ENCODE peak calls at places on chromosome 4, in four cellular contexts. N is heart right ventricle, V is hepatocyte, E is lung. Z is an unnamed sample. For H3K27me3, the result is how much of the 10 kb centered on the place peaks cover.

GRCh38 chr4:6357476-6357875 is 87.8 kb downstream of the WFS1 start:
- DNase-seq in N (no peak), V (no peak), E (no peak), Z (no peak)

GRCh38 chr4:158858410-158859189 is 89.8 kb downstream of the FNIP2 start:
- DNase-seq in N (no peak), V (no peak), E (no peak), Z (no peak)

GRCh38 chr4:33160126-33160525 is 2440.0 kb downstream of the PCDH7 start:
- DNase-seq in N (no peak), V (peak), E (no peak), Z (no peak)

GRCh38 chr4:153207561-153207960 is 3.3 kb downstream of the TRIM2 start:
- DNase-seq in N (peak), V (peak), E (no peak), Z (no peak)

GRCh38 chr4:145207934-145208333 is 27.5 kb upstream of the OTUD4 start:
- DNase-seq in N (no peak), V (no peak), E (no peak), Z (no peak)

GRCh38 chr4:176981551-176981950 is 188.8 kb upstream of the VEGFC start:
- DNase-seq in N (no peak), V (no peak), E (no peak), Z (no peak)

GRCh38 chr4:185838514-185839203 is 26.7 kb upstream of the SORBS2 start:
- DNase-seq in N (no peak), V (no peak), E (no peak), Z (no peak)

GRCh38 chr4:74092957-74093356 is 6.0 kb downstream of the CXCL2 start:
- DNase-seq in N (no peak), V (no peak), E (no peak), Z (no peak)

GRCh38 chr4:7161721-7162214 is 30.6 kb upstream of the SORCS2 start:
- DNase-seq in N (no peak), V (no peak), E (no peak), Z (no peak)

GRCh38 chr4:4420421-4420820 is 33.5 kb downstream of the NSG1 start:
- DNase-seq in N (no peak), V (no peak), E (no peak), Z (no peak)
- H3K27me3 ChIP-seq in N (under half), V (under half), E (under half), Z (under half)

DNA sequence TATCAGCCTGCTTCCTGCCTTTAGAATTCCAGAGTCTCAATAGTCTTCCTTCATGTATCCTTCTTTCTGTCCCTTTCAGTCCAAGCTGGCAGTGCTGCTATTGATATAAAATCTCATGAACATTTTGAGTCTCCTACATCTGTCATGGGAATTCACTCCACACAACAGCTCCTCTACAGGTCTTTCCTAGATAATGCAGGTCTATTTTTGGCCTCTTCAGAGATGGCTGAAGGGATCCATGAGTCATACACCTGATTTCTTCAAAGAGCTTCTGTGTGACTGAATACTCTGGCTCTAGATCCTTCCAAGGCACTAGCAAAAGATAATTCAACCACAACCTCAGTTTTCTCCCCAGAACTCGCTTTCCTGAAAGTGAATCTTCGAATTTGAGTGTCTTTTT is 115.4 kb downstream of the STPG2 start:
- DNase-seq in N (no peak), V (peak), E (no peak), Z (no peak)
- TF ChIP-seq CTCF in N (no peak), V (no peak), E (no peak), Z (no peak)

GRCh38 chr4:4851081-4851480 is 8.4 kb upstream of the MSX1 start:
- DNase-seq in N (no peak), V (no peak), E (no peak), Z (no peak)
- H3K27me3 ChIP-seq in N (half or more), V (under half), E (under half), Z (half or more)

DNA sequence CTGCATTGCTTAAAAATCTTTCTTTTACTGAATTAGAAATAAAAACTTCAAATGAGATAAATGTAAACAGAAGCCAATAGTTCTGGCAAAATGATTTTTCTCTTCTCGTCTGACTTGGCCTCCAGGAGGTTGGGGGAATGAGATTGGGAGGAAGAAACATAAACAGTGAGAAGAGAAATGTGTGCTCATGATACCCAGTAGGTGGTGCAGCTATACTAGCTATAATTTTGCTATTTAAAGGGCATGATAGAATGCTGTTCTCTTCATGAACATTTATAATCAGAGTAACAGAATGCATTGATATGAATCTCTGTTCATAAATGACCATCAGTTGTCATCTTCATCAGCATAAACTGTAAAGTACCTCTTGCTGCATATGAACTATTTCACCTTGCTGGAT is 85.5 kb downstream of the TACR3 start:
- DNase-seq in N (no peak), V (no peak), E (no peak), Z (no peak)
- TF ChIP-seq CTCF in N (no peak), V (peak), E (no peak), Z (no peak)

GRCh38 chr4:165874799-165875371 is 1.8 kb downstream of the TLL1 start:
- DNase-seq in N (peak), V (peak), E (no peak), Z (no peak)

GRCh38 chr4:165873298-165874071 is 448 bp downstream of the TLL1 start:
- DNase-seq in N (peak), V (peak), E (no peak), Z (no peak)

GRCh38 chr4:165874072-165874798 is 1.2 kb downstream of the TLL1 start:
- DNase-seq in N (peak), V (peak), E (no peak), Z (no peak)

GRCh38 chr4:165877291-165877690 is 4.3 kb downstream of the TLL1 start:
- DNase-seq in N (no peak), V (no peak), E (no peak), Z (no peak)

GRCh38 chr4:165875446-165875845 is 2.4 kb downstream of the TLL1 start:
- DNase-seq in N (no peak), V (no peak), E (no peak), Z (no peak)
- H3K27me3 ChIP-seq in N (under half), V (half or more), E (under half), Z (under half)

DNA sequence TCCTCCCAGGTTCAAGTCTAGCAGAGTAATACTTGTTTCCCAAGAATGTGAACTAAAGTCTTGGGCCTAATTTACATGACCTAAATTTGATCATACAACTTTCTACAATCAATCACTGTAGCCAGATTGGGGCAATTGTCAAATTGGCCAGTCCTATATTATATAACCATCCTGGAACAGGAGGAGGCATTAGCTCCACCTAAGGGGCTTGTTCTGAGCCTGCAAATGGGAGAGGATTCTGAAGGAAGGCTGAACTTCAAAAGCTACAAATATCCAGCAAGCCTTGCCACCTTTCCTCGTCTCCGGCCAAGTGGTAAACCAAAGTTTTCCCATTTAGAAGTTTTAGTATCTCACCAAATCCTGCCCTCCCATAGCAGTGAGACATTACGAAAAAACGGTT is 1289.6 kb upstream of the TENM3 start:
- DNase-seq in N (no peak), V (no peak), E (no peak), Z (no peak)
- TF ChIP-seq CTCF in N (no peak), V (peak), E (no peak), Z (no peak)

GRCh38 chr4:173543266-173543665 is 13.2 kb upstream of the HAND2 start:
- DNase-seq in N (no peak), V (no peak), E (no peak), Z (no peak)

GRCh38 chr4:173546776-173547175 is 16.7 kb upstream of the HAND2 start:
- DNase-seq in N (no peak), V (no peak), E (no peak), Z (no peak)

GRCh38 chr4:173545440-173545839 is 15.4 kb upstream of the HAND2 start:
- DNase-seq in N (no peak), V (no peak), E (no peak), Z (no peak)

DNA sequence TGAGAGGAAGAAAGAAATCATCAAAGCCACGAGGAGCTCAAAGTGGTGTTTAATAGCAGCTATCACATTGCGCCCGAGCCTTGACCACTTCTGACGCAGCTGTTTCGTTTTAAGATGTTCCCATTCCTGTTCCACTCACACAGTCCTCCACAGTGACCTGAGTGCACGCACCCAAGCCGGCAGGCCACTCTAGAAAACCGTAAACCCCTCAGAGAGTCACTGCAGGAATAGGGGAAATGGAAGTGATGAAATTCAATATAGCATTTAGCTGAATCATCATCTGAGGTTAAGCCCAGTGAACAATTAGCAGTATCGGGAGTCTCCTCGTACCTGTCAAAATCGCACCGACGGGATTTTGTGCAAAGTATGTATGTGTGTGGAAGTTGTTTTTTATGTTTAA is 17.9 kb upstream of the HAND2 start:
- DNase-seq in N (no peak), V (no peak), E (no peak), Z (no peak)
- H3K27me3 ChIP-seq in N (under half), V (under half), E (under half), Z (under half)

GRCh38 chr4:125314676-125315570 is at the start of gene FAT4:
- DNase-seq in N (peak), V (peak), E (peak), Z (peak)
- TF ChIP-seq CTCF in N (peak), V (peak), E (no peak), Z (no peak)

GRCh38 chr4:80197132-80197573 is at the start of gene PRDM8:
- DNase-seq in N (no peak), V (no peak), E (no peak), Z (no peak)
- H3K27me3 ChIP-seq in N (half or more), V (half or more), E (under half), Z (under half)

GRCh38 chr4:87849612-87850011 is 16.8 kb downstream of the MEPE start:
- DNase-seq in N (no peak), V (no peak), E (no peak), Z (no peak)

GRCh38 chr4:87851955-87852354 is 19.2 kb downstream of the MEPE start:
- DNase-seq in N (no peak), V (no peak), E (no peak), Z (no peak)

GRCh38 chr4:87844476-87844875 is 11.7 kb downstream of the MEPE start:
- DNase-seq in N (no peak), V (no peak), E (no peak), Z (no peak)

GRCh38 chr4:87851332-87851731 is 18.6 kb downstream of the MEPE start:
- DNase-seq in N (no peak), V (no peak), E (no peak), Z (no peak)

DNA sequence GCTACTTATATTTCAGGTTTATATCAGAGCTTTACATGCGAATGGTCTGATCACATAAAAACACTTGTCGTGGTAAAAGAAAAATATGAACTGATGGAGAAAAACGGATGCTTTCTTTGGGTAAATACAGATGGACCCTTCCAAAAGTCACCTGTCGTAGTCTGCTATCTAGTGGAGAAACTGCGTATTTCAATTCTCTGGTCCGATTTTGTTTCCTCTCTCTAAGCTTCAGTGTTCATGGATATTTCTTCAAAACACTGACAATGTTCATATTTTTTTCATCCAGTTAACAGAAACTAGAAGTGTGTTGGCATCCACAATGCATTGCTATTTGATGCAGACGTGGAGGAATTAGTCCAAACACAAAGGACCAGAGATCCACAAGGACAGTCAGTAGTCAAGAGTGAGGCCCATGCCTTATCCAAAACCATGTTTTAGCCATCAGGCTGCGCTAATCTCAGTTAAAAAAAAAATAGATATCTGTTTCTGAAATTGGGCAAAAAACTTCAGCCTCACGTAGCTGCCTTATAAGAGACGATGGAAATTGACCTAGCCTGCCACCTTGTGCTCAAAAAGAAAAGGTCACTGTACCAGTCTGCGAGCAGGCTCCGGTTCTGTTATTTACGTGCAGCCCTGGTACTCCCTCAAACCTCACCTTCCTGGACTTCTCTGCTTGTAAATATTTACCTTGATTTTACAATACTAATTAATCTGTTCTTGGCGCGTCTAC is 16.0 kb downstream of the MEPE start:
- DNase-seq in N (peak), V (peak), E (peak), Z (no peak)
- TF ChIP-seq CTCF in N (peak), V (peak), E (peak), Z (peak)

Z was measured in CD4-positive, alpha-beta T cell.